ENCODE peak calls at places on chromosome 11, in seven cellular contexts. M is AG09309, B is MM.1S, O is Peyer's patch, K is mucosa of descending colon, Q is astrocyte of the spinal cord, V is RWPE2. D is an unnamed sample.

GRCh38 chr11:12824281-12825041 is 150.2 kb downstream of the TEAD1 start:
- DNase-seq in O (no peak), Q (no peak), M (no peak), K (peak), B (no peak), V (no peak), D (no peak)

GRCh38 chr11:125941606-125942275 is 4.1 kb upstream of the VSIG10L2 start:
- DNase-seq in M (no peak), K (peak), B (peak), Q (peak), O (peak), V (no peak), D (no peak)

GRCh38 chr11:35237860-35238715 is 99.1 kb downstream of the CD44 start:
- DNase-seq in Q (peak), M (no peak), K (no peak), V (no peak), O (peak), B (peak), D (no peak)

GRCh38 chr11:121968638-121969037 is 147.4 kb downstream of the BLID start:
- DNase-seq in Q (no peak), B (no peak), M (no peak), V (no peak), K (no peak), O (no peak), D (no peak)

GRCh38 chr11:109641549-109641948 is 219.6 kb downstream of the C11orf87 start:
- DNase-seq in Q (peak), O (no peak), M (peak), V (no peak), B (peak), K (no peak), D (peak)

GRCh38 chr11:2383823-2384722 is 7.0 kb downstream of the CD81 start:
- DNase-seq in V (no peak), O (peak), B (no peak), K (peak), Q (no peak), M (no peak), D (no peak)

GRCh38 chr11:665062-665706 is 28.1 kb downstream of the DRD4 start:
- DNase-seq in M (no peak), V (no peak), Q (no peak), K (no peak), B (no peak), O (no peak), D (no peak)

GRCh38 chr11:47797633-47798032 is 30.5 kb upstream of the FNBP4 start:
- DNase-seq in B (no peak), M (peak), Q (peak), K (no peak), O (no peak), V (no peak), D (peak)

GRCh38 chr11:36037031-36037430 is 93.2 kb downstream of the LDLRAD3 start:
- DNase-seq in M (no peak), K (no peak), Q (peak), V (no peak), B (no peak), O (no peak), D (no peak)

GRCh38 chr11:8070417-8071101 is 10.5 kb upstream of the TUB start:
- DNase-seq in V (no peak), O (no peak), K (no peak), Q (peak), M (no peak), B (no peak), D (no peak)

GRCh38 chr11:70078095-70078795 is at the start of gene ANO1:
- DNase-seq in K (peak), M (no peak), Q (no peak), B (no peak), V (peak), O (no peak), D (no peak)

GRCh38 chr11:34501962-34502361 is 11.6 kb downstream of the ELF5 start:
- DNase-seq in Q (no peak), K (no peak), V (no peak), B (no peak), M (no peak), O (no peak), D (no peak)

GRCh38 chr11:125257185-125257584 is 92.6 kb downstream of the PKNOX2 start:
- DNase-seq in M (no peak), K (no peak), Q (no peak), O (no peak), V (no peak), B (no peak), D (no peak)

GRCh38 chr11:123543796-123544195 is 110.6 kb downstream of the SCN3B start:
- DNase-seq in V (no peak), M (peak), B (no peak), Q (peak), O (no peak), K (no peak), D (no peak)

GRCh38 chr11:128766687-128767086 is 72.8 kb downstream of the FLI1 start:
- DNase-seq in Q (no peak), M (no peak), V (no peak), O (no peak), K (no peak), B (no peak), D (no peak)

GRCh38 chr11:34458566-34458965 is 19.8 kb downstream of the CAT start:
- DNase-seq in V (no peak), B (no peak), O (no peak), M (no peak), K (no peak), Q (no peak), D (no peak)

GRCh38 chr11:119771210-119771770 is 42.3 kb upstream of the NECTIN1 start:
- DNase-seq in B (no peak), V (no peak), O (no peak), Q (no peak), M (no peak), K (no peak), D (no peak)

GRCh38 chr11:110447897-110448522 is 18.3 kb downstream of the FDX1 start:
- DNase-seq in K (no peak), M (no peak), B (peak), V (no peak), Q (no peak), O (no peak), D (no peak)

GRCh38 chr11:58067685-58068084 is 36.9 kb downstream of the OR6Q1 start:
- DNase-seq in V (no peak), Q (no peak), O (no peak), M (no peak), K (no peak), B (no peak), D (no peak)

GRCh38 chr11:58070585-58070984 is 39.8 kb downstream of the OR6Q1 start:
- DNase-seq in V (no peak), M (no peak), O (no peak), B (no peak), K (no peak), Q (no peak), D (no peak)

DNA sequence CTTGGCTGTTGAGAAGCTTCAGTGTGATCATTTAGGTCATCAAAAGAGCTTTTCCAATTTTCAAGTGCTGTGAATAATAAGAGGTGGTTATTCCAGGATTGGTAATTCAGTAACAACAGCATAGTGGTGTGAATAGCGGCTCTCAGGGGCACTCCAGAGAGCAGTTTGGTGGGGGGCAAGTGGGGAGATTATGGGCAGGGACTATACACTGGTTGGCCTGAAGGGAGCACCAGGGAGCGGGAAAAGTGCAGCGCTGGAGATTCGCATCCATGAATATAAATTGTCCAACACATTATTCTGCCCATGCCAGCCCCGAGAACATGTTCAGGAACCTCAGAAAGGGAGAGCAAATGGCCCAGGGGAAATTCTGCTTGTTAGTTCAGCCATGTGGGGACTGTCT is 37.9 kb downstream of the OR6Q1 start:
- DNase-seq in B (no peak), O (no peak), V (no peak), Q (no peak), K (no peak), M (no peak), D (no peak)
- TF ChIP-seq CTCF in B (no peak), O (no peak), V (no peak), Q (no peak), K (no peak), M (no peak), D (no peak)

GRCh38 chr11:65274734-65275682 is 13.2 kb downstream of the POLA2 start:
- DNase-seq in B (peak), V (no peak), M (peak), O (peak), Q (peak), K (peak), D (no peak)
- TF ChIP-seq CTCF in B (peak), V (peak), M (peak), O (peak), Q (peak), K (peak), D (peak)

GRCh38 chr11:72607101-72607468 is 67.1 kb downstream of the PDE2A start:
- DNase-seq in Q (no peak), M (no peak), V (no peak), B (no peak), O (no peak), K (no peak), D (no peak)
- TF ChIP-seq CTCF in Q (no peak), M (no peak), V (no peak), B (no peak), O (no peak), K (no peak), D (no peak)

GRCh38 chr11:118175600-118176399 is 639 bp downstream of the SCN2B start:
- DNase-seq in Q (no peak), B (no peak), V (no peak), O (no peak), K (no peak), M (no peak), D (no peak)

GRCh38 chr11:118176400-118177134 is at the start of gene SCN2B:
- DNase-seq in M (no peak), Q (no peak), V (no peak), K (no peak), O (no peak), B (no peak), D (no peak)

GRCh38 chr11:118175031-118175531 is 1.4 kb downstream of the SCN2B start:
- DNase-seq in Q (no peak), K (no peak), M (no peak), B (no peak), O (no peak), V (no peak), D (no peak)

DNA sequence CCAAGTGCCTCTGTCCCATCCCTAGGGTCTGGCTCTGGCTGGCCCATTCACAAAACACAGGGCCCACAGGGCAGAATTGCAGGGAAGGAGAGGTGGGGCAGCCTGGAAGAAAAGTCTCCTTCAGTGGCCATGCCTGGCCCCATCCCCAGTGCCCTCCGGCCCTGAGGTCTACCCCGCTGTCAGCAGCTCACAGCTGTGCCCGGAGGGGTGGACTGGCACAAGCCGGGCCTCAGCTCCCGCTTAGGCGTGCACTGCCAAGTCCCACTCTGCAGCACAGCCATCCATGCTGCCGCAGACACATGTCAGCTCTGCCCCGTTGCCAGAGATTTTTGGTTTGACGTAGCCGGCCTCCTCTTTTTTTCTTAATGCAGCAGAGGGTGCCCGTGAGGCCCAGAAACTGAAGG is 3.9 kb upstream of the SCN2B start:
- DNase-seq in M (no peak), O (no peak), K (no peak), B (no peak), Q (no peak), V (no peak), D (no peak)
- TF ChIP-seq CTCF in M (no peak), O (no peak), K (no peak), B (no peak), Q (no peak), V (no peak), D (no peak)

GRCh38 chr11:9990221-9990973 is 303.6 kb downstream of the SBF2 start:
- DNase-seq in B (no peak), O (no peak), V (no peak), Q (no peak), M (no peak), K (no peak), D (no peak)
- TF ChIP-seq CTCF in B (no peak), O (no peak), V (no peak), Q (peak), M (no peak), K (no peak), D (no peak)

GRCh38 chr11:86219291-86220193 is 25.0 kb upstream of the EED start:
- DNase-seq in Q (no peak), M (no peak), O (peak), B (no peak), K (no peak), V (no peak), D (no peak)
- TF ChIP-seq CTCF in Q (no peak), M (no peak), O (no peak), B (no peak), K (no peak), V (no peak), D (no peak)

GRCh38 chr11:103110406-103110805 is 1.2 kb downstream of the DYNC2H1 start:
- DNase-seq in K (no peak), V (no peak), Q (peak), B (no peak), M (no peak), O (no peak), D (peak)
- TF ChIP-seq CTCF in K (no peak), V (peak), Q (peak), B (peak), M (peak), O (no peak), D (peak)